ENCODE peak calls at places on chromosome 15, in nine cellular contexts. C, N, Z, W, V, L, K, U and P are unnamed samples.

GRCh38 chr15:48084759-48085420 is 35.9 kb upstream of the SLC24A5 start:
- DNase-seq in Z (peak; percentile 26), N (peak; percentile 0), L (no peak), K (no peak), U (no peak), C (no peak), V (no peak), W (no peak), P (peak; percentile 3)

GRCh38 chr15:80514071-80514780 is 110.0 kb downstream of the ARNT2 start:
- DNase-seq in Z (no peak), L (no peak), W (no peak), C (no peak), K (no peak), V (no peak), N (no peak), U (no peak), P (no peak)

GRCh38 chr15:94168250-94168649 is 63.1 kb upstream of the MCTP2 start:
- DNase-seq in N (peak; percentile 10), C (no peak), V (no peak), U (no peak), L (no peak), K (no peak), W (no peak), Z (peak; percentile 6), P (no peak)

GRCh38 chr15:49622561-49622960 is 1.7 kb downstream of the DTWD1 start:
- DNase-seq in W (no peak), N (peak; percentile 31), V (no peak), C (no peak), K (no peak), Z (no peak), L (no peak), U (no peak), P (no peak)

GRCh38 chr15:63041982-63042878 is at the start of gene TPM1:
- DNase-seq in Z (peak; percentile 73), N (no peak), V (peak; percentile 87), L (no peak), W (no peak), U (peak; percentile 64), K (peak; percentile 79), C (peak; percentile 93), P (peak; percentile 63)

GRCh38 chr15:78419331-78419730 is 18.7 kb upstream of the IREB2 start:
- DNase-seq in L (no peak), K (no peak), Z (no peak), W (no peak), C (no peak), V (no peak), N (no peak), U (no peak), P (no peak)

GRCh38 chr15:33142708-33143107 is 51.8 kb downstream of the FMN1 start:
- DNase-seq in V (no peak), N (no peak), K (no peak), L (no peak), C (no peak), W (no peak), U (no peak), Z (peak; percentile 18), P (no peak)

GRCh38 chr15:29997499-29997898 is 85.3 kb upstream of the GOLGA8J start:
- DNase-seq in L (no peak), K (no peak), N (no peak), W (no peak), Z (no peak), C (no peak), U (no peak), V (no peak), P (no peak)

GRCh38 chr15:57094594-57095257 is 176.3 kb downstream of the TCF12 start:
- DNase-seq in N (no peak), C (no peak), K (no peak), L (no peak), U (no peak), W (no peak), V (no peak), Z (no peak), P (no peak)

GRCh38 chr15:62344806-62345539 is 179.9 kb upstream of the C2CD4B start:
- DNase-seq in Z (peak; percentile 77), N (peak; percentile 77), L (peak; percentile 32), C (peak; percentile 39), V (no peak), W (no peak), K (peak; percentile 67), U (peak; percentile 75), P (peak; percentile 73)

GRCh38 chr15:50697109-50697797 is 10.7 kb upstream of the TRPM7 start:
- DNase-seq in C (no peak), V (no peak), K (no peak), W (no peak), N (no peak), Z (no peak), U (no peak), L (no peak), P (no peak)

GRCh38 chr15:91939432-91939831 is 85.9 kb downstream of the SLCO3A1 start:
- DNase-seq in W (no peak), V (no peak), C (no peak), Z (no peak), K (no peak), U (no peak), N (no peak), L (no peak), P (peak; percentile 80)

GRCh38 chr15:98620020-98620419 is 28.3 kb upstream of the IGF1R start:
- DNase-seq in U (no peak), Z (no peak), V (no peak), N (no peak), L (no peak), K (no peak), W (no peak), C (no peak), P (no peak)

GRCh38 chr15:40258544-40258943 is 19.7 kb downstream of the PAK6 start:
- DNase-seq in U (no peak), C (no peak), L (no peak), W (no peak), N (no peak), Z (no peak), K (no peak), V (no peak), P (no peak)

GRCh38 chr15:63219196-63219719 is 29.9 kb downstream of the RAB8B start:
- DNase-seq in V (no peak), U (no peak), L (no peak), Z (no peak), N (no peak), W (no peak), C (no peak), K (no peak), P (no peak)

GRCh38 chr15:99753066-99753465 is 19.8 kb upstream of the LYSMD4 start:
- DNase-seq in U (no peak), C (no peak), W (no peak), N (peak; percentile 49), V (no peak), K (no peak), L (no peak), Z (no peak), P (no peak)

GRCh38 chr15:94532226-94532625 is 300.9 kb downstream of the MCTP2 start:
- DNase-seq in N (no peak), K (peak; percentile 58), L (no peak), C (no peak), V (no peak), Z (no peak), U (no peak), W (no peak), P (no peak)

GRCh38 chr15:98801234-98801561 is 152.9 kb downstream of the IGF1R start:
- DNase-seq in Z (no peak), W (no peak), N (no peak), L (no peak), C (no peak), V (no peak), U (no peak), K (no peak), P (no peak)

GRCh38 chr15:62833671-62834070 is 208.9 kb upstream of the TPM1 start:
- DNase-seq in U (no peak), K (no peak), C (no peak), N (no peak), V (no peak), Z (no peak), L (no peak), W (no peak), P (no peak)

GRCh38 chr15:98160236-98160635 is 199.7 kb downstream of the ARRDC4 start:
- DNase-seq in Z (no peak), L (peak; percentile 37), V (no peak), C (no peak), K (no peak), U (no peak), N (no peak), W (no peak), P (no peak)

GRCh38 chr15:60093273-60094067 is 89.4 kb downstream of the FOXB1 start:
- DNase-seq in N (no peak), C (no peak), U (peak; percentile 69), W (no peak), K (no peak), L (no peak), V (no peak), Z (peak; percentile 59), P (peak; percentile 25)

GRCh38 chr15:48507416-48508065 is 138.0 kb downstream of the FBN1 start:
- DNase-seq in W (no peak), Z (peak; percentile 43), N (peak; percentile 62), C (peak; percentile 31), V (no peak), L (no peak), K (peak; percentile 57), U (no peak), P (peak; percentile 48)

GRCh38 chr15:96407482-96407881 is 77.0 kb downstream of the NR2F2 start:
- DNase-seq in V (no peak), Z (no peak), L (no peak), N (no peak), C (no peak), U (no peak), W (no peak), K (no peak), P (no peak)

GRCh38 chr15:83208357-83208661 is 686 bp upstream of the HDGFL3 start:
- DNase-seq in L (no peak), W (no peak), N (no peak), U (no peak), Z (no peak), C (no peak), V (no peak), K (no peak), P (no peak)
- H3K27ac ChIP-seq in L (no peak overlapping the region), W (peak overlapping the region; percentile 86), N (peak overlapping the region; percentile 48), U (peak overlapping the region; percentile 94), Z (no peak overlapping the region), C (peak overlapping the region; percentile 94), V (no peak overlapping the region), K (peak overlapping the region; percentile 93), P (peak overlapping the region; percentile 33)

GRCh38 chr15:90565866-90566265 is 36.1 kb downstream of the CRTC3 start:
- DNase-seq in W (no peak), L (no peak), N (no peak), K (no peak), C (no peak), Z (no peak), U (no peak), V (no peak), P (no peak)
- TF ChIP-seq CTCF in W (no peak), L (no peak), N (no peak), K (no peak), C (no peak), Z (no peak), U (no peak), V (no peak), P (no peak)

GRCh38 chr15:41972341-41973237 is at the start of gene EHD4:
- DNase-seq in N (peak; percentile 99), V (peak; percentile 99), Z (peak; percentile 100), W (peak; percentile 92), K (peak; percentile 100), U (peak; percentile 99), C (peak; percentile 98), L (peak; percentile 98), P (peak; percentile 99)
- TF ChIP-seq POLR2A in N (peak; percentile 84), V (peak; percentile 52), Z (peak; percentile 76), W (peak; percentile 92), K (peak; percentile 70), U (no peak), C (peak; percentile 80), L (peak; percentile 94), P (peak; percentile 87)

GRCh38 chr15:70491183-70491621 is 272.2 kb downstream of the UACA start:
- DNase-seq in N (no peak), L (no peak), C (no peak), U (no peak), K (no peak), W (no peak), Z (no peak), V (no peak), P (no peak)
- H3K27ac ChIP-seq in N (no peak overlapping the region), L (peak overlapping the region; percentile 67), C (no peak overlapping the region), U (no peak overlapping the region), K (no peak overlapping the region), W (no peak overlapping the region), Z (no peak overlapping the region), V (no peak overlapping the region), P (no peak overlapping the region)